ENCODE peak calls at places on chromosomes 11 and 22, in five cellular contexts. V is astrocyte of the spinal cord, M is bronchial epithelial cell, J is spleen, H is kidney epithelial cell. K is an unnamed sample.

GRCh38 chr22:45502215-45503070 is at the start of gene FBLN1:
- DNase-seq in V (no peak), M (no peak), J (no peak), H (no peak), K (no peak)

GRCh38 chr11:120186799-120187591 is 23.8 kb upstream of the OAF start:
- DNase-seq in V (no peak), M (peak), J (peak), H (no peak), K (peak)

GRCh38 chr11:77084581-77085191 is 17.9 kb downstream of the CAPN5 start:
- DNase-seq in V (no peak), M (no peak), J (peak), H (no peak), K (peak)

GRCh38 chr22:32204856-32205722 is at the start of gene RFPL2:
- DNase-seq in V (peak), M (peak), J (no peak), H (no peak), K (no peak)

GRCh38 chr11:107017433-107018227 is 646 bp downstream of the GUCY1A2 start:
- DNase-seq in V (peak), M (no peak), J (peak), H (no peak), K (no peak)

GRCh38 chr11:96055706-96056387 is 131.9 kb upstream of the MTMR2 start:
- DNase-seq in V (peak), M (peak), J (no peak), H (no peak), K (no peak)

GRCh38 chr11:84583106-84583505 is 1044.0 kb downstream of the DLG2 start:
- DNase-seq in V (no peak), M (no peak), J (no peak), H (no peak), K (no peak)

GRCh38 chr11:90722552-90723190 is 499.8 kb upstream of the CHORDC1 start:
- DNase-seq in V (no peak), M (peak), J (no peak), H (no peak), K (no peak)

GRCh38 chr22:50270302-50271010 is at the start of gene MAPK11:
- DNase-seq in V (peak), M (peak), J (peak), H (no peak), K (peak)

GRCh38 chr22:40009231-40009769 is 14.5 kb downstream of the FAM83F start:
- DNase-seq in V (peak), M (no peak), J (no peak), H (no peak), K (peak)

GRCh38 chr11:43419460-43419859 is 60.7 kb downstream of the TTC17 start:
- DNase-seq in V (peak), M (peak), J (no peak), H (no peak), K (peak)

GRCh38 chr11:130023204-130023603 is 20.6 kb upstream of the PRDM10 start:
- DNase-seq in V (peak), M (peak), J (no peak), H (peak), K (no peak)

GRCh38 chr11:3824714-3825472 is 15.9 kb downstream of the RHOG start:
- DNase-seq in V (no peak), M (peak), J (peak), H (no peak), K (peak)

GRCh38 chr11:61700720-61701119 is 20.5 kb downstream of the DAGLA start:
- DNase-seq in V (no peak), M (peak), J (no peak), H (no peak), K (no peak)

GRCh38 chr22:37187552-37187890 is 526 bp downstream of the C1QTNF6 start:
- DNase-seq in V (no peak), M (peak), J (no peak), H (no peak), K (peak)

GRCh38 chr11:101715281-101715680 is 131.5 kb upstream of the TRPC6 start:
- DNase-seq in V (no peak), M (peak), J (no peak), H (no peak), K (no peak)

GRCh38 chr11:132648841-132649240 is 883.5 kb downstream of the OPCML start:
- DNase-seq in V (peak), M (no peak), J (no peak), H (no peak), K (no peak)

GRCh38 chr11:32152821-32153220 is 61.9 kb downstream of the RCN1 start:
- DNase-seq in V (no peak), M (no peak), J (no peak), H (no peak), K (no peak)

GRCh38 chr11:126518996-126519351 is 163.5 kb downstream of the ST3GAL4 start:
- DNase-seq in V (no peak), M (no peak), J (peak), H (no peak), K (no peak)

GRCh38 chr11:20474951-20475517 is 87.5 kb downstream of the PRMT3 start:
- DNase-seq in V (no peak), M (peak), J (no peak), H (no peak), K (no peak)

GRCh38 chr11:72227316-72228228 is 3.0 kb downstream of the INPPL1 start:
- DNase-seq in V (peak), M (no peak), J (peak), H (no peak), K (peak)

GRCh38 chr11:111077938-111078337 is 167.6 kb upstream of the POU2AF2 start:
- DNase-seq in V (no peak), M (peak), J (no peak), H (no peak), K (no peak)

GRCh38 chr22:31876156-31877035 is 67.9 kb upstream of the YWHAH start:
- DNase-seq in V (no peak), M (peak), J (no peak), H (no peak), K (no peak)

GRCh38 chr11:45145421-45146071 is 893 bp upstream of the PRDM11 start:
- DNase-seq in V (peak), M (peak), J (no peak), H (no peak), K (peak)

GRCh38 chr11:38014405-38014804 is 1416.4 kb upstream of the RAG2 start:
- DNase-seq in V (peak), M (no peak), J (no peak), H (no peak), K (no peak)

GRCh38 chr11:69002743-69003231 is 10.3 kb downstream of the MRGPRF start:
- DNase-seq in V (no peak), M (no peak), J (no peak), H (no peak), K (no peak)

GRCh38 chr11:113296447-113297205 is 17.8 kb upstream of the TTC12 start:
- DNase-seq in V (no peak), M (no peak), J (no peak), H (no peak), K (no peak)

GRCh38 chr11:122751298-122752070 is 86.8 kb upstream of the CRTAM start:
- DNase-seq in V (peak), M (no peak), J (no peak), H (no peak), K (no peak)

GRCh38 chr11:134545521-134545920 is 133.5 kb upstream of the B3GAT1 start:
- DNase-seq in V (no peak), M (no peak), J (no peak), H (no peak), K (no peak)

GRCh38 chr11:61160487-61161189 is 588 bp downstream of the VPS37C start:
- DNase-seq in V (no peak), M (peak), J (no peak), H (no peak), K (peak)

GRCh38 chr11:23932485-23932898 is 564.4 kb upstream of the LUZP2 start:
- DNase-seq in V (peak), M (peak), J (no peak), H (no peak), K (no peak)

GRCh38 chr11:27626269-27626937 is 73.9 kb downstream of the BDNF start:
- DNase-seq in V (no peak), M (no peak), J (no peak), H (no peak), K (no peak)

GRCh38 chr22:29480262-29480511 is 169 bp downstream of the NEFH start:
- DNase-seq in V (no peak), M (no peak), J (no peak), H (no peak), K (no peak)

GRCh38 chr22:29482253-29482652 is 2.2 kb downstream of the NEFH start:
- DNase-seq in V (no peak), M (no peak), J (no peak), H (no peak), K (no peak)

GRCh38 chr22:29481265-29482000 is 1.4 kb downstream of the NEFH start:
- DNase-seq in V (no peak), M (no peak), J (no peak), H (no peak), K (no peak)

GRCh38 chr22:29479417-29480261 is at the start of gene NEFH:
- DNase-seq in V (no peak), M (no peak), J (no peak), H (no peak), K (no peak)

DNA sequence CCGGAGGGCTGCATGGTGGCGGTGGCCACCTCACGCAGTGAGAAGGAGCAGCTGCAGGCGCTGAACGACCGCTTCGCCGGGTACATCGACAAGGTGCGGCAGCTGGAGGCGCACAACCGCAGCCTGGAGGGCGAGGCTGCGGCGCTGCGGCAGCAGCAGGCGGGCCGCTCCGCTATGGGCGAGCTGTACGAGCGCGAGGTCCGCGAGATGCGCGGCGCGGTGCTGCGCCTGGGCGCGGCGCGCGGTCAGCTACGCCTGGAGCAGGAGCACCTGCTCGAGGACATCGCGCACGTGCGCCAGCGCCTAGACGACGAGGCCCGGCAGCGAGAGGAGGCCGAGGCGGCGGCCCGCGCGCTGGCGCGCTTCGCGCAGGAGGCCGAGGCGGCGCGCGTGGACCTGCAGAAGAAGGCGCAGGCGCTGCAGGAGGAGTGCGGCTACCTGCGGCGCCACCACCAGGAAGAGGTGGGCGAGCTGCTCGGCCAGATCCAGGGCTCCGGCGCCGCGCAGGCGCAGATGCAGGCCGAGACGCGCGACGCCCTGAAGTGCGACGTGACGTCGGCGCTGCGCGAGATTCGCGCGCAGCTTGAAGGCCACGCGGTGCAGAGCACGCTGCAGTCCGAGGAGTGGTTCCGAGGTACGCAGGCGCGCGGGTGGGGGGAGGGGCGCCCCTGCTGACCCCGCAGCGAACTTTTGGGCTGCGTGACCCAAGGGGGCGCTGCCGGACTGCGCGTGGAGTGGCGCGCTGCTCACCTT is 670 bp downstream of the NEFH start:
- DNase-seq in V (peak), M (peak), J (no peak), H (no peak), K (no peak)
- TF ChIP-seq CTCF in V (no peak), M (no peak), J (no peak), H (no peak), K (no peak)

DNA sequence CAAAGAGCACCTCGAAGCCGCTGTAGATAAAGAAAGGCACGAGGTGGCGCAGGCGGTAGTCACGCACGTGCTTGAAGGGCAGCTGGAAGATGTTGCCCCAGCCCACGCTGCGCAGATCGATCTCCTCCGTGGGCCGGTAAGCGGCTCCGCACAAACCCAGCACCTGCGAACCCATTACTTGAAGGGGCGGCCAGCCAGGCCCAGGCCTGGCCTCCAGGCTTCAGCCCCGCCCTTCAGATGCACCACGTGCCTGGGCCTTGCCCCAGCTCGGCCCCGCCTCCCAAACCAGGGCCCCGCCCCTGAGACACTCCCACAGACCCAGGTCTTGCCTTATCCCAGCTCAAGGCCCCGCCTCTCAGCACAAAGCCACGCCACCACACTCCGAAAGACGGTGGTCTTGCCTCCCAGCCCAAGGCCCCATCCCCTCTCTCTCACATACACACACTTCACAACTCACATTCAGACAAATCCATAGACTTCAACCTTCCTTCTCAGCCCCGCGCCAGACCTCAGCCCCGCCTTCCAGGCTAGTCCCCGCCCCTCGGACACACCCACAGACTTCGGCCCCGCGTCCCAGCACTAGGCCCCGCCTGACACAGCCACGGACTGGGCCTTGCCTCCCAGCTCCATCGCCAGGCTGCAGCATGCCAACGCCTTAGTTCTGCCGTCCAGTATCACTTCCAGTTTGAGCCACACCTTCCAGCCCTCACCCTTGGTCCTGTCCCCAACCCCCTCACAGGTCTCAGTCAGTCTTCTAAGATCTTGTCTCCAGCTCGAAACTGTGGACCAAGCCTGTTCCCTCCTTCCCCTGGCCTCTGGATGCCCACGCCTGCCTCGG is 7.1 kb downstream of the UNC93B1 start:
- DNase-seq in V (no peak), M (no peak), J (peak), H (no peak), K (peak)
- H3K4me3 ChIP-seq in V (no peak), M (no peak), J (no peak), H (no peak), K (peak)

DNA sequence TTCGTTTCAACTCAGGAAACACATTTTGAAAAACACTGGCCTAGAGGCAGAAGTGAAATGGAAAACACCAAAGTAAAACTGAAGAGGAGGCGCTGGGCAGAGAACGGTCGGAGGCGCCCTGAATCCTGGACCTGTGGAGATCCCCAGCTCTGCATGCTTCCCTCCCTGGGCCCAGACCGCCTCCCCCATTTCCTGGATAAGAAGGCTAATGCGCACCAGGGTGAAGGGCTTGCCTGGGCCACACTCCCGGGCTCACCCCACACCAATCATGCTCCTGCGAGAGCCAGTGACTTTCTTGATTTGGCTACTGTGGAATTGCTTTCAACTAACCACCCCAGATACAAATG is 167.1 kb downstream of the CRYBB2 start:
- DNase-seq in V (no peak), M (no peak), J (no peak), H (no peak), K (no peak)
- TF ChIP-seq CTCF in V (no peak), M (no peak), J (no peak), H (no peak), K (no peak)

DNA sequence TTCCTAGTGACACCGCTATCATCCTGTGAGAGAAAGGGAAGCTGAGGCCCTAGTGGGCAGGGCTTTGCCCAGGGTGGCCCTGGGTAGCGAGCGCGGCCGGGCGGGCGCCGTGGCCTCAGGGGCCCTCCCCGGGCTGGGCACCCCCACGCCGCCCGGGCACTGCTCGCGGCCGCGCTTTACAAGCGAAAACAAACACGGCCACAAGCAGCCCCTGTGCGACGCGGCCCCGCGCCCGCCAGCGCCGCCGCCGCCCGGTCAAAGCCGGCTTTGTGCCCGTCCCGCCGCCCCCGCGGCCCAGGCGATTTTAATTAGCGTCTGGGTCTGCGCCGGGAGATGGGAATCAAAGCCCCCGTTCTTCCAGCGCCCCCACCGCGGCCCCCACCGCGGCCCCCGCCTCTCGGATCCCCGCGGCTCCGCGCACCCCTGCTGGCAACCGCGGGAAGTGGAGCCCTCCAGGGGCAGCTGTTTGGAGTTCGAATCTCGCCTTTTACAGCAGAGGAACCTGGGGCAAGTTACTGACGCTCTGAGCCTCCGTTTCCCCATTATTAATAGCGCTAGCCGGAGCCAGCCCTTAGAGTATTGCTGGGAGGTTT is 47.9 kb downstream of the CHRDL2 start:
- DNase-seq in V (no peak), M (no peak), J (peak), H (no peak), K (peak)
- H3K4me3 ChIP-seq in V (peak), M (peak), J (peak), H (peak), K (peak)

DNA sequence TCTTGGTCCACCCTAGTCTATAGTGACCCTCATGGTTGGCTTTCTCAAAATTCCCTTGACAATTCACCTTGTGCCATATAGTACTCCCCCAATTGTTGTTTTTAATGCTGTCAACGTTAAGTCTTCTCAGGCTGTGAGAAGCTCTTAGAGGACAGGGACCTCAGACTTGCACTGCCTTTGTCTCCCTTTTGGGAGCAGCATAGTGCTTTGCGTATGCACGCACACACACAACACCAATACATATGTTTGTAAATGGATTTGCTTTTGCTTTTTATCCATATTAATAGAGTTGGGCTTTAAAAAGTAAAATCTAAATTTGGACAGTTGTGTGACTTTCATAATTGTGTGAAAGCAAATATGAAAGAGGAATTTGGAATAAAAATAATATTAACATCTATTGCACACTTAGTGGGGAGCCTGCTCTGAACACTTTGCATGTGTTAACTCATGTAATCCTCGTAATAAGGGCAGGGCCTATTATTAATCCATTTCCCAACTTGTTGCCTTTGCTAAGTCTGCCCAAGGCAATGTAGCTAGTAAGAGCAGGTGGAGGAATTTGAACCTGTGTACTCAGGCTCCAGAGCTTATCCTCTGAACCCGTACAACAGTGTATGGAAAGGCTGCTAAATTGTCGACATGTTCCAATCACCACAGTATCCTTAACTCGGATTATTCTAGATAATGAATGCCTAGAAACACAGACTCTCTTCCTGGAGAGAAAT is 257.7 kb upstream of the NARS2 start:
- DNase-seq in V (no peak), M (no peak), J (no peak), H (no peak), K (no peak)
- TF ChIP-seq CTCF in V (peak), M (no peak), J (no peak), H (no peak), K (no peak)

GRCh38 chr11:46333129-46333947 is 13.9 kb upstream of the DGKZ start:
- DNase-seq in V (no peak), M (no peak), J (peak), H (no peak), K (no peak)
- H3K4me3 ChIP-seq in V (peak), M (peak), J (peak), H (peak), K (peak)